ENCODE peak calls at places on chromosome 11, in ten cellular contexts. V is Calu3, Q is neural progenitor cell, G is IMR-90, S is GM12865, I is RWPE1, W is fibroblast of the aortic adventitia, M is NB4, H is lower leg skin, Z is cardiac muscle cell. J is an unnamed sample.

GRCh38 chr11:4393209-4394196 is at the start of gene TRIM21:
- DNase-seq in Z (peak), G (peak), H (peak), S (peak), W (peak), Q (peak), V (peak), M (peak), I (peak), J (peak)

GRCh38 chr11:64841592-64842365 is 2.7 kb downstream of the CDC42BPG start:
- DNase-seq in W (no peak), I (peak), S (no peak), M (no peak), V (peak), H (no peak), Z (no peak), G (no peak), Q (peak), J (peak)

GRCh38 chr11:31801298-31801702 is 9.8 kb downstream of the PAX6 start:
- DNase-seq in S (no peak), V (no peak), G (no peak), W (no peak), H (no peak), Z (no peak), Q (peak), M (no peak), I (no peak), J (no peak)

GRCh38 chr11:62433553-62434301 is 14.9 kb downstream of the SCGB1A1 start:
- DNase-seq in W (no peak), G (no peak), Q (no peak), H (no peak), S (no peak), Z (no peak), M (no peak), I (no peak), V (no peak), J (no peak)

GRCh38 chr11:119729581-119730346 is 764 bp upstream of the NECTIN1 start:
- DNase-seq in I (peak), Q (peak), S (no peak), G (peak), M (no peak), W (peak), H (peak), Z (no peak), V (peak), J (no peak)

GRCh38 chr11:57303990-57304579 is 20.7 kb downstream of the TNKS1BP1 start:
- DNase-seq in Q (no peak), I (peak), Z (no peak), H (peak), M (no peak), V (no peak), S (no peak), W (peak), G (no peak), J (no peak)

GRCh38 chr11:123163621-123164020 is 31.4 kb downstream of the CLMP start:
- DNase-seq in H (no peak), G (no peak), S (no peak), I (no peak), W (no peak), V (no peak), Z (no peak), M (no peak), Q (no peak), J (no peak)

GRCh38 chr11:74022541-74022940 is 13.7 kb upstream of the UCP3 start:
- DNase-seq in Q (no peak), M (no peak), I (no peak), S (no peak), H (peak), Z (no peak), G (no peak), W (no peak), V (no peak), J (no peak)

GRCh38 chr11:107770546-107770945 is 58.7 kb upstream of the SLN start:
- DNase-seq in W (no peak), Q (peak), G (peak), Z (no peak), I (no peak), S (peak), H (no peak), V (no peak), M (no peak), J (no peak)

GRCh38 chr11:69435161-69435990 is 46.1 kb upstream of the LINC01488 start:
- DNase-seq in W (no peak), I (no peak), S (no peak), V (no peak), G (no peak), M (peak), Q (peak), H (no peak), Z (no peak), J (peak)

GRCh38 chr11:133938166-133938565 is 18.6 kb downstream of the IGSF9B start:
- DNase-seq in S (no peak), M (no peak), H (no peak), W (no peak), G (no peak), Q (no peak), I (no peak), V (no peak), Z (no peak), J (no peak)

GRCh38 chr11:44004452-44004833 is 43.3 kb upstream of the ACCSL start:
- DNase-seq in V (no peak), G (no peak), S (no peak), Z (no peak), M (no peak), W (no peak), H (peak), Q (no peak), I (no peak), J (no peak)

GRCh38 chr11:120773501-120774031 is 250.3 kb upstream of the TBCEL start:
- DNase-seq in S (peak), I (no peak), H (peak), G (no peak), M (peak), V (no peak), Z (no peak), W (peak), Q (no peak), J (no peak)

GRCh38 chr11:109914809-109915653 is 178.2 kb upstream of the ZC3H12C start:
- DNase-seq in V (no peak), H (no peak), Z (no peak), M (peak), G (peak), W (peak), I (peak), Q (no peak), S (no peak), J (no peak)

GRCh38 chr11:44609028-44609782 is 43.7 kb downstream of the CD82 start:
- DNase-seq in M (peak), H (no peak), V (no peak), Q (no peak), W (no peak), I (no peak), Z (no peak), G (no peak), S (peak), J (no peak)

GRCh38 chr11:8168485-8169257 is at the start of gene RIC3:
- DNase-seq in V (no peak), I (no peak), W (no peak), G (no peak), M (no peak), Z (peak), S (peak), Q (peak), H (peak), J (peak)
- TF ChIP-seq CTCF in V (no peak), I (no peak), W (no peak), G (no peak), M (no peak), Z (no peak), S (no peak), Q (peak), H (no peak), J (no peak)

GRCh38 chr11:75248924-75249256 is 8.3 kb downstream of the TPBGL start:
- DNase-seq in M (no peak), H (no peak), S (no peak), G (no peak), V (no peak), Z (no peak), W (no peak), I (no peak), Q (no peak), J (no peak)
- TF ChIP-seq CTCF in M (no peak), H (no peak), S (no peak), G (no peak), V (no peak), Z (no peak), W (no peak), I (peak), Q (no peak), J (no peak)

GRCh38 chr11:46524201-46524600 is 69.6 kb downstream of the AMBRA1 start:
- DNase-seq in Z (no peak), I (no peak), Q (no peak), G (no peak), H (no peak), W (no peak), V (no peak), M (no peak), S (no peak), J (no peak)

GRCh38 chr11:46520971-46521745 is 72.7 kb downstream of the AMBRA1 start:
- DNase-seq in G (peak), Z (no peak), I (peak), H (no peak), V (no peak), S (no peak), M (no peak), Q (no peak), W (peak), J (no peak)

GRCh38 chr11:46523290-46523689 is 70.5 kb downstream of the AMBRA1 start:
- DNase-seq in G (no peak), V (no peak), M (no peak), I (no peak), W (no peak), S (no peak), Z (no peak), Q (no peak), H (no peak), J (no peak)

GRCh38 chr11:46521947-46522681 is 71.7 kb downstream of the AMBRA1 start:
- DNase-seq in W (peak), G (peak), H (no peak), I (no peak), S (no peak), M (peak), Q (no peak), V (no peak), Z (no peak), J (no peak)

GRCh38 chr11:46522682-46523281 is 71.0 kb downstream of the AMBRA1 start:
- DNase-seq in Z (no peak), Q (no peak), G (no peak), H (no peak), M (no peak), I (no peak), S (no peak), V (no peak), W (no peak), J (no peak)
- TF ChIP-seq CTCF in Z (no peak), Q (no peak), G (no peak), H (no peak), M (no peak), I (no peak), S (no peak), V (no peak), W (no peak), J (peak)

DNA sequence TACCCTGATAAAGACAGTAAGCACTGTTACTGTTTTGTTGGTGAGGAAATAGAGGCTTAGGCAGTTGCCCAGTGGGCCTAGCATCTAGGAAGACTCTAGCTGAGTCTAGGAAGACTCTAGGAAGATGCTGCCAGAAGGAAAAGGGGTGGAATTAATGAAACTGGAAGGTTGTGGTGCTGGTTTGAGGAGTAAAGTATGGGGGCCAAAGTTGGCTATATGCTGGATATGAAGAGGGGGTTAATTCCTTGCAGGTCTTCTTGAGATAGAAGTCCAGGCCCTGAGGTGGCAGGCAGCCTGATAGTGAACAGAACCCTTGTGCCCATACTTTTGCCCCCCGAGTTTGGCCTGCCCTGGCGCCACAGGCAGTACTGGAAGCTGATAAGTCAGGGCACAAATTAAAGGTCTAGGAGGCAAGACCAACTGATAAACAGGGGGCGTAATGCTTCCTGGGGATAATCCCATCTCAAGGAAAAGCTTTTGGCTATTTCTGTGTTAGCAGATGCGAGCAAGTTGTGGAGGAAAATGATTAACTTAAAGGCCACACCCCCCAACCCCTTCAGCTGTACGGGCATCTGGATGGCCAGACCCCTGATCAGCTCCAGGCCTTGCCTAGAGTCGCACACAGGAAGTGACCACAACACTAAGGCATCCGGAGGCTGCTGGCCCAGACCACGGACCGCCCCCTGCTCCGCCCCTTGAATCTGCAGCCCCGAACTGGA is 3.1 kb downstream of the ILK start:
- DNase-seq in H (peak), I (peak), Q (peak), G (peak), W (peak), Z (peak), V (peak), S (peak), M (peak), J (peak)
- TF ChIP-seq CTCF in H (no peak), I (no peak), Q (no peak), G (no peak), W (no peak), Z (no peak), V (no peak), S (no peak), M (no peak), J (no peak)

GRCh38 chr11:128848815-128849455 is 18.2 kb downstream of the KCNJ1 start:
- DNase-seq in G (peak), I (peak), M (peak), H (no peak), S (peak), Q (peak), Z (peak), V (peak), W (no peak), J (peak)
- TF ChIP-seq CTCF in G (peak), I (peak), M (peak), H (no peak), S (peak), Q (peak), Z (peak), V (peak), W (peak), J (peak)

GRCh38 chr11:71459076-71459766 is 6.2 kb downstream of the NADSYN1 start:
- DNase-seq in G (no peak), I (no peak), V (no peak), Z (no peak), W (no peak), Q (no peak), M (no peak), H (no peak), S (no peak), J (no peak)

GRCh38 chr11:71456831-71457230 is 3.8 kb downstream of the NADSYN1 start:
- DNase-seq in Q (no peak), G (no peak), I (no peak), M (no peak), H (no peak), W (no peak), S (no peak), V (no peak), Z (no peak), J (no peak)

GRCh38 chr11:71456294-71456693 is 3.3 kb downstream of the NADSYN1 start:
- DNase-seq in H (no peak), M (no peak), S (no peak), G (no peak), V (no peak), W (no peak), Z (no peak), Q (no peak), I (no peak), J (no peak)

GRCh38 chr11:71459767-71460320 is 6.8 kb downstream of the NADSYN1 start:
- DNase-seq in M (no peak), H (no peak), Q (peak), I (no peak), W (no peak), S (no peak), V (no peak), Z (no peak), G (no peak), J (peak)

GRCh38 chr11:71458146-71459070 is 5.4 kb downstream of the NADSYN1 start:
- DNase-seq in H (no peak), Z (no peak), Q (no peak), M (no peak), I (no peak), G (no peak), W (no peak), S (no peak), V (no peak), J (no peak)
- TF ChIP-seq CTCF in H (no peak), Z (no peak), Q (no peak), M (no peak), I (no peak), G (no peak), W (no peak), S (no peak), V (no peak), J (no peak)

J was measured in nephron progenitor cell.